ENCODE peak calls at places on chromosomes 1 and 21, in ten cellular contexts. N, E, Q, O, A, G, Z, S, T and I are unnamed samples.

GRCh38 chr21:32529679-32530078 is 55.6 kb downstream of the TCP10L start:
- DNase-seq in N (no peak), E (no peak), Q (no peak), O (no peak), A (no peak), G (no peak), Z (no peak), S (no peak), T (no peak), I (no peak)

GRCh38 chr1:40003156-40004093 is 37.1 kb upstream of the CAP1 start:
- DNase-seq in N (no peak), E (no peak), Q (no peak), O (no peak), A (no peak), G (no peak), Z (no peak), S (no peak), T (no peak), I (no peak)

GRCh38 chr1:40662864-40663263 is 2.6 kb downstream of the RIMS3 start:
- DNase-seq in N (no peak), E (no peak), Q (no peak), O (no peak), A (no peak), G (no peak), Z (no peak), S (no peak), T (no peak), I (no peak)

GRCh38 chr1:20931930-20932436 is 144.9 kb upstream of the HP1BP3 start:
- DNase-seq in N (no peak), E (no peak), Q (no peak), O (no peak), A (no peak), G (no peak), Z (no peak), S (no peak), T (no peak), I (no peak)

GRCh38 chr1:223622132-223622842 is 43.2 kb downstream of the CAPN8 start:
- DNase-seq in N (no peak), E (no peak), Q (no peak), O (no peak), A (no peak), G (no peak), Z (no peak), S (no peak), T (no peak), I (no peak)

GRCh38 chr21:34192646-34193285 is 119.4 kb downstream of the MRPS6 start:
- DNase-seq in N (no peak), E (no peak), Q (no peak), O (no peak), A (no peak), G (no peak), Z (no peak), S (no peak), T (no peak), I (no peak)

GRCh38 chr1:101332622-101333021 is 95.8 kb downstream of the S1PR1 start:
- DNase-seq in N (no peak), E (no peak), Q (no peak), O (no peak), A (no peak), G (no peak), Z (no peak), S (no peak), T (no peak), I (no peak)

GRCh38 chr1:3560981-3561380 is 50.3 kb downstream of the MEGF6 start:
- DNase-seq in N (no peak), E (no peak), Q (no peak), O (no peak), A (no peak), G (no peak), Z (no peak), S (no peak), T (no peak), I (no peak)

GRCh38 chr1:33443067-33443704 is 12.3 kb upstream of the PHC2 start:
- DNase-seq in N (no peak), E (no peak), Q (no peak), O (no peak), A (no peak), G (no peak), Z (no peak), S (no peak), T (no peak), I (no peak)

GRCh38 chr21:42164064-42164789 is 54.7 kb upstream of the ABCG1 start:
- DNase-seq in N (no peak), E (peak), Q (peak), O (peak), A (peak), G (no peak), Z (peak), S (peak), T (peak), I (peak)

GRCh38 chr1:200179126-200179780 is 151.7 kb downstream of the NR5A2 start:
- DNase-seq in N (no peak), E (no peak), Q (no peak), O (no peak), A (no peak), G (no peak), Z (no peak), S (no peak), T (no peak), I (no peak)

GRCh38 chr1:227913969-227914791 is 33.6 kb downstream of the WNT9A start:
- DNase-seq in N (no peak), E (peak), Q (no peak), O (no peak), A (no peak), G (no peak), Z (no peak), S (no peak), T (no peak), I (no peak)

GRCh38 chr1:161858271-161858670 is 92.2 kb downstream of the ATF6 start:
- DNase-seq in N (no peak), E (no peak), Q (no peak), O (no peak), A (no peak), G (no peak), Z (no peak), S (no peak), T (no peak), I (no peak)

GRCh38 chr1:226625326-226625725 is 76.8 kb downstream of the STUM start:
- DNase-seq in N (no peak), E (no peak), Q (no peak), O (peak), A (no peak), G (no peak), Z (no peak), S (no peak), T (peak), I (no peak)

GRCh38 chr1:109198043-109198695 is 15.5 kb upstream of the SARS1 start:
- DNase-seq in N (no peak), E (no peak), Q (no peak), O (no peak), A (no peak), G (no peak), Z (no peak), S (no peak), T (peak), I (no peak)

GRCh38 chr1:229070168-229070567 is 200.7 kb upstream of the RAB4A start:
- DNase-seq in N (no peak), E (no peak), Q (no peak), O (peak), A (peak), G (no peak), Z (peak), S (no peak), T (peak), I (no peak)
- TF ChIP-seq POLR2AphosphoS5 in N (no peak), E (no peak), Q (no peak), O (peak), A (no peak), G (peak), Z (peak), S (no peak), T (peak), I (peak)

DNA sequence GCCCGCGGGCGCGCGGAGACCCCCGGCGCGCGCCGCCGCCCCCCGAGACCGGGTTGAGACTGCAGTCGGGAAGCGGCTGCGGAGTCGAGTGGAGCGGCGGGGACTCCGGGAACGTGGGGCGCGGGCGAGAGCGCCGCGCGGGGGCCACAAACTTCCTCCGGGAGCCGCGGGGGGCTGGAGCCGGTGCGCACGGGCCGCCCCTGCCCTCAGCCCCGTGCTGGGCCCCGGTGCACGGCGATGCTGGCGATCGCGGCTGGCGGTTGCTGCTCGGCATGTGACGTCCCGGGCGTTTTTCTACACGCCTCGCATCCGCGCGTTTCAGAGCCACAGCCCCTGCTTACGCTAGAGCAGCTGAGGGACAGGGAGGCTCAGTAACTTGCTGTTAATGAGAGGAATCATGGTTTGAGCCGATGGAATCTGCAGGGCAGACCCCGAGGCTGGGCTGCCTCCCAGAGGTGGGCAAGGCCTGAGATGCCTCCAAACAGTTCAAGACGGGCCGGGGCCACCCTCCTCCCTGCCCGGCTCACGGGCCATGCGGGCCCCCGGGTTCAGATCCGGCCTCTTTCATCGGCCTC is 520 bp downstream of the TMEM201 start:
- DNase-seq in N (no peak), E (no peak), Q (no peak), O (peak), A (peak), G (no peak), Z (peak), S (no peak), T (no peak), I (peak)
- H3K27ac ChIP-seq in N (peak), E (no peak), Q (peak), O (peak), A (peak), G (peak), Z (peak), S (no peak), T (peak), I (peak)

GRCh38 chr1:203133969-203134725 is 6.6 kb downstream of the ADORA1 start:
- DNase-seq in N (no peak), E (peak), Q (no peak), O (no peak), A (peak), G (no peak), Z (no peak), S (no peak), T (peak), I (peak)
- TF ChIP-seq POLR2AphosphoS5 in N (no peak), E (no peak), Q (no peak), O (no peak), A (no peak), G (no peak), Z (no peak), S (no peak), T (no peak), I (no peak)

DNA sequence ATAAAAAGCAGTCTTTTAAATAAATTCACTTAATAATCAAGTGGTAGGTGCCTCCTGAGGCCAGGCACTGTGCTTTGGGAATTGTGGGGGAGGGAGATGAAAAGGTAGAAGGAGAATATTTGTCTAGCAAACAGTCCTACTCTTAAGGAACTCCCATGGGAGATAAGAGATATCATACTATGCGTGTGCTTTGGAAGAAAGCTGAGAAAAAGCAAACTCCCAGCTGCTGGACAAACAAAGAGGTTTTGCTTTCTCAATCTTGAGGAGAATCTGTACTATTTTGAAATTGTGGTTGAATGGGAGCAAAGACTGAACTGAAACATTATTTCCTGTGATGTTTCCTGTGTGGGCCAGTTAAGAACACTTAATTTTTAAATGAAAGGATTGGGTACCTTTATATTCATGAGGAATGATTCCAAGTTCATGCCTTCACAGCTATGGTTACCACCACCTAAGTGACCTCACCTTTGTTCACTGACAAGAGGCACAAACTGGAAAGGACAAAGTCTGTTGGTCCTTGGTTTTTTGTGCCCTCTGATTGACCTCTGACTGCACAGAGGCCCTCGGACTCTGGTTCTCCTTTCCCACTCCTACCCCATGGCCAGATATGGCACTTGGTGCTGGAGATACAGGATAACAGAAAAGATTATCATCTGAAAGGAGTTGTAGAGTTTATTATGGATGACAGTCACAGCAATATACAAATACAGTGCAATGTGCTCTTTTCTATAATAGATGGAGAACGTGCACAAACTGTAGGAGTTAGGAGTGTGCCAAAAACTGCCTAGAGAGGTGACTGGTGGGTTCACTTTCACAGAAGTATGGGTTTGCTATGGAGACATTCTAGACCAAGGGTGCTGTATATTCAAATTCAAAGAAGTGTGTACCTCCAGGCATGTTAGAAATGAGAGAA is 1.6 kb downstream of the CD53 start:
- DNase-seq in N (no peak), E (no peak), Q (no peak), O (no peak), A (no peak), G (no peak), Z (no peak), S (no peak), T (no peak), I (no peak)
- H3K27ac ChIP-seq in N (no peak), E (no peak), Q (no peak), O (peak), A (peak), G (no peak), Z (peak), S (no peak), T (peak), I (peak)

DNA sequence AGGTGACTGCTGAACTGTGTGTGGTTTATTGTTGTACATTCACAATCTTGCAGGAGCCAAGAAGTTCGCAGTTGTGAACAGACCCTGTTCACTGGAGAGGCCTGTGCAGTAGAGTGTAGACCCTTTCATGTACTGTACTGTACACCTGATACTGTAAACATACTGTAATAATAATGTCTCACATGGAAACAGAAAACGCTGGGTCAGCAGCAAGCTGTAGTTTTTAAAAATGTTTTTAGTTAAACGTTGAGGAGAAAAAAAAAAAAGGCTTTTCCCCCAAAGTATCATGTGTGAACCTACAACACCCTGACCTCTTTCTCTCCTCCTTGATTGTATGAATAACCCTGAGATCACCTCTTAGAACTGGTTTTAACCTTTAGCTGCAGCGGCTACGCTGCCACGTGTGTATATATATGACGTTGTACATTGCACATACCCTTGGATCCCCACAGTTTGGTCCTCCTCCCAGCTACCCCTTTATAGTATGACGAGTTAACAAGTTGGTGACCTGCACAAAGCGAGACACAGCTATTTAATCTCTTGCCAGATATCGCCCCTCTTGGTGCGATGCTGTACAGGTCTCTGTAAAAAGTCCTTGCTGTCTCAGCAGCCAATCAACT is 6.4 kb upstream of the PIGV start:
- DNase-seq in N (no peak), E (no peak), Q (no peak), O (no peak), A (no peak), G (no peak), Z (no peak), S (no peak), T (no peak), I (no peak)
- TF ChIP-seq POLR2AphosphoS5 in N (no peak), E (no peak), Q (no peak), O (no peak), A (no peak), G (no peak), Z (no peak), S (no peak), T (no peak), I (no peak)

DNA sequence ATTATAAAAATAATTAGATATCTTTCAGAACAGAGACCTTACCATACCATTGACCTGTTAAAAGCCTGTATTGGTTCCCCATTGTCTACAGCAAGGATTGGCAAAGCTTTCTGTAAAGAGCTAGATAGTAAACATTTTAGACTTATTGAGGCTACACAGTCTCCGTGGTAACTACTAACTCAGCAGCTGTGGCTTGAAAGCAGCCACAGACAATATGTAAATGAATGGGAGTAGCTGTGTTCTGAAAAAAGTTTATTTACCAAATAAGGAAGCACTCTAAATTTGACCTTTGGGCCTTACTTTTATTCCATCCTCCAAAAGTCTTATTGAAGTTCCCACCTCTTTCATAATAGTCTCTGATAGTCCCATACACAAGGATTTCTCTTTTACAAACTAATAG is 39.7 kb downstream of the NUP210L start:
- DNase-seq in N (no peak), E (peak), Q (no peak), O (no peak), A (no peak), G (no peak), Z (no peak), S (no peak), T (no peak), I (no peak)
- H3K27ac ChIP-seq in N (no peak), E (no peak), Q (no peak), O (no peak), A (no peak), G (no peak), Z (no peak), S (no peak), T (no peak), I (no peak)

GRCh38 chr1:198290089-198290683 is 133.4 kb downstream of the NEK7 start:
- DNase-seq in N (no peak), E (no peak), Q (no peak), O (no peak), A (no peak), G (no peak), Z (no peak), S (no peak), T (no peak), I (no peak)
- TF ChIP-seq POLR2AphosphoS5 in N (no peak), E (no peak), Q (no peak), O (no peak), A (no peak), G (no peak), Z (no peak), S (no peak), T (no peak), I (no peak)